ENCODE peak calls at places on chromosomes 16 and 17, in eight cellular contexts. L is astrocyte of the spinal cord, P is tibial nerve, S is upper lobe of right lung, W is AG10803, O is astrocyte of the cerebellum, Q is heart left ventricle, T is fibroblast of lung. Z is an unnamed sample.
A peak's percentile ranks its signal among the peaks of the same experiment; 100 is the strongest.

GRCh38 chr17:41544497-41544896 is 16.4 kb upstream of the KRT19 start:
- DNase-seq in O (no peak), S (no peak), T (no peak), W (no peak), P (no peak), L (no peak), Q (no peak), Z (no peak)

GRCh38 chr17:704111-704864 is 10.4 kb downstream of the VPS53 start:
- DNase-seq in S (no peak), P (no peak), O (no peak), W (no peak), L (no peak), Q (no peak), T (no peak), Z (no peak)

GRCh38 chr17:77453613-77454559 is 313.1 kb downstream of the SEC14L1 start:
- DNase-seq in S (no peak), Q (no peak), L (no peak), O (no peak), W (no peak), T (no peak), P (no peak), Z (no peak)

GRCh38 chr17:6608321-6608720 is 32.2 kb downstream of the KIAA0753 start:
- DNase-seq in S (no peak), P (no peak), T (no peak), L (peak; percentile 22), W (no peak), O (no peak), Q (no peak), Z (no peak)

GRCh38 chr17:69560987-69561441 is 146.5 kb downstream of the MAP2K6 start:
- DNase-seq in T (peak; percentile 6), L (no peak), W (peak; percentile 15), P (no peak), Q (no peak), O (no peak), S (no peak), Z (no peak)

GRCh38 chr16:67939507-67940435 is 3.1 kb upstream of the PSMB10 start:
- DNase-seq in O (no peak), Q (no peak), W (no peak), P (no peak), L (no peak), T (no peak), S (no peak), Z (no peak)

GRCh38 chr17:48162946-48163506 is 55.5 kb downstream of the SNX11 start:
- DNase-seq in S (no peak), P (no peak), T (no peak), W (no peak), L (peak; percentile 47), O (no peak), Q (no peak), Z (no peak)

GRCh38 chr16:69171325-69172095 is 15.5 kb upstream of the SNTB2 start:
- DNase-seq in L (no peak), T (peak; percentile 62), S (no peak), W (peak; percentile 88), P (no peak), Q (no peak), O (no peak), Z (no peak)

GRCh38 chr17:17434477-17434876 is 42.3 kb upstream of the MED9 start:
- DNase-seq in P (no peak), L (no peak), Q (no peak), O (no peak), W (no peak), T (no peak), S (no peak), Z (no peak)

GRCh38 chr17:81090361-81091133 is 55.6 kb downstream of the BAIAP2 start:
- DNase-seq in Q (peak; percentile 36), P (peak; percentile 59), S (peak; percentile 91), T (peak; percentile 84), O (no peak), L (no peak), W (peak; percentile 57), Z (no peak)

GRCh38 chr17:67035131-67036083 is 8.9 kb upstream of the CACNG1 start:
- DNase-seq in P (no peak), L (no peak), Q (no peak), S (no peak), T (no peak), W (no peak), O (no peak), Z (no peak)

GRCh38 chr17:47423406-47424295 is 99.9 kb downstream of the EFCAB13 start:
- DNase-seq in W (no peak), T (no peak), S (peak; percentile 69), P (no peak), Q (no peak), O (no peak), L (no peak), Z (no peak)

DNA sequence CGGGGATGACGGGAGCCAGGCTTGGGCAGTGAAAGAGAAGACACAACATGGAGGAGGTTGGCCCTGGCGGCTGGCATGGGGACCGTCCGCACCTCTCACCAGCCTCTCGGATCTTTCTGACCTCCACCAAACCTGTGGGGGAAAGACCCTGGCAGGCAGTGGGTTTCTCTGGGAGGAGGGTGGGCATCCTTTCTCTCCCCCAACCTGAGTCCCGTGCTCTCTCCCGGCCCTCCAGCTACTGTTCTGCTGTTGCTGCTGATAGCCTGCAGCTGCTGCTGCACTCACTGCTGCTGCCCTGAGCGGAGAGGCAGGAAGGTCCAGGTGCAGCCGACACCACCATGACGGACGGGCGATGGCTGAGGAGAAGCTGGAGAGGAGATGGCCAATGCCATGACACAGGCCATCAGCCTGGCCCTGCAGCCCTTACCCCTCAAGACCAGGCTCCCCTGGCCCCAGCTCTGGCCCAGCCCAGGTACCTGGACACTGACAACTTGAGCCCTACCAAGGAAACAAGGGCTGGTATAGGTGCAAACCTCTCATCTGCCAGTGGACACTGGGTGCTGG is 7.4 kb downstream of the SMIM5 start:
- DNase-seq in T (no peak), W (no peak), Q (no peak), O (no peak), P (no peak), L (no peak), S (peak; percentile 55), Z (no peak)
- TF ChIP-seq CTCF in T (no peak), W (no peak), Q (no peak), O (no peak), P (no peak), L (no peak), S (no peak), Z (no peak)

DNA sequence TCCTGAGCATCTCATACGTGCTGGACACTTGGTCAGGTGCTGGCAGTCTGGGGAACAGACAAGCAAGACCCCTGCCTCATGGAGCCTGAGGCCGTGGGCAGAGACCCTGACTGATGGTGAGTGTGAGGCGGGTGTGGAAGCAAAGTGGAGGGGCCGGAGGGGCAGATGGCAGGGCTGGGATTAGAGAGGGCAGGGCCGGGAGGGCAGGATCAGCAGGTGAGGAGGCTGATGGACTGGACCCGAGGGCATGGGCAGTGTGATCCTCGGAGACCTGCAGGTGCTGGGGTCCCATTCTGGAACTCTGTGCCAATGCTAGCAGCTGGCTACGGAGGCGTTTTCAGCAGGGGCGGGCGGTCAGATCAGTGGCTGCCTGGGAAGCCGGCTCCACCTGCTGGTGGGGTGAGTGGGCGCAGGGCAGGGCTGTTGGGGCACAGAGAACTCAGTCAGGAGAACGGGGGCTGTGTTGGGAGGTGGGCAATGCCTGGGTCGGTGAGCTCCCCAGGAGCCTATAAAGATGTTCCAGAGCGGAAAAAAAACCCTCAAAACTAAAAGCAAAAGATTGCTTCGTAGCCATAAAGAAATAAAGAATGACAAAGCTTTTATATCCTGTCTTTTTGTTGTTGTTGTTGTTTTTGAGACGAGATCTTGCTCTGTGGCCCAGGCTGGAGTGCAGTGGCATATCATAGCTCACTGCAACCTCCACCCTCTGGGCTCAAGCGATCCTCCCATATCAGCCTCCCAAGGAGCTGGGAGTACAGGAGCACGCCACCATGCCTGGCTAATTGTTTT is 8.9 kb upstream of the C16orf74 start:
- DNase-seq in Q (no peak), L (no peak), S (peak; percentile 74), P (no peak), W (no peak), O (no peak), T (no peak), Z (no peak)
- TF ChIP-seq CTCF in Q (no peak), L (peak; percentile 41), S (peak; percentile 33), P (peak; percentile 26), W (peak; percentile 19), O (peak; percentile 25), T (peak; percentile 17), Z (peak; percentile 61)

GRCh38 chr17:30720013-30720471 is 104.5 kb downstream of the CRLF3 start:
- DNase-seq in Q (peak; percentile 16), L (no peak), S (peak; percentile 48), O (no peak), T (no peak), P (peak; percentile 5), W (no peak), Z (no peak)

GRCh38 chr17:30716461-30717289 is 107.8 kb downstream of the CRLF3 start:
- DNase-seq in O (no peak), W (peak; percentile 26), Q (no peak), S (peak; percentile 60), P (no peak), T (peak; percentile 46), L (no peak), Z (no peak)

GRCh38 chr17:30717290-30718098 is 107.0 kb downstream of the CRLF3 start:
- DNase-seq in O (no peak), W (no peak), P (no peak), Q (no peak), S (peak; percentile 26), T (no peak), L (no peak), Z (no peak)
- TF ChIP-seq CTCF in O (no peak), W (no peak), P (no peak), Q (no peak), S (no peak), T (no peak), L (no peak), Z (no peak)

GRCh38 chr16:10945065-10945787 is 862 bp downstream of the CLEC16A start:
- DNase-seq in P (no peak), O (no peak), Q (no peak), T (no peak), L (no peak), W (no peak), S (no peak), Z (no peak)

GRCh38 chr16:10949424-10949970 is 5.1 kb downstream of the CLEC16A start:
- DNase-seq in T (no peak), O (peak; percentile 36), W (peak; percentile 64), S (no peak), P (no peak), L (peak; percentile 68), Q (no peak), Z (no peak)

GRCh38 chr16:10944249-10945064 is at the start of gene CLEC16A:
- DNase-seq in S (peak; percentile 99), L (peak; percentile 96), Q (peak; percentile 99), T (peak; percentile 97), P (peak; percentile 91), O (peak; percentile 92), W (peak; percentile 96), Z (peak; percentile 80)

GRCh38 chr16:10946308-10946707 is 1.9 kb downstream of the CLEC16A start:
- DNase-seq in Q (no peak), L (no peak), S (peak; percentile 77), W (no peak), O (no peak), P (no peak), T (no peak), Z (no peak)

DNA sequence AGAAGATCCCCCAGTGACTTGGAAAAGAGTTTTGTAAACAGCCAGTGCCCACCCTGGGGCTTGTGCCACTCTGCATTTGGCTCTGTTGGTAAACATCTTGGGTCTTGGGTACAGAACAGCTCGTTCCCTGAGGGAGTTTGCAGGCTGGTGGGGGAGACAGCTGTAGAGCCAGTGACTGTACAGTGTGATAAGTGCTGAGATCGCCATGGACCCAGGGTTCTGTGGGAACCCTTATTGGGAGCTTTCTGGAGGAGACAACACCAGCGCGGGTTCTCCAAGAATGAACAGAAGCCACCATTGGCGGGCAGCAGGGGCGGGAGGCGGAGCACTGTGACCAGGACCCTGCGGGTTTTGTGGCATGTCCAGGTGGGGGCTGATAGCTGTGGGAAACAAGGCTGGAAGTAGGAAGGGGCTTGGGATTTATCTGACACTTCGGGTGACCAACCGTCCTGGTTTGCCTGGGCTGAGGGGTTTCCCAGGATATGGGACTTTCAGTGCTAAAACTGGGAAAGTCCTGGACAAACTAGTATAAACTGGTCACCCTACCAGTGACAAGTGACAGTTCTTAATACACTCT is 2.9 kb downstream of the CLEC16A start:
- DNase-seq in Q (no peak), W (no peak), P (no peak), L (no peak), S (peak; percentile 63), T (no peak), O (no peak), Z (no peak)
- TF ChIP-seq CTCF in Q (no peak), W (no peak), P (no peak), L (no peak), S (no peak), T (no peak), O (no peak), Z (no peak)

Z was measured in retinal pigment epithelial cell.